ENCODE peak calls at places on chromosomes 4 and X, in six cellular contexts. One of them, this sample, is unnamed.

GRCh38 chrX:68942141-68942540 is 113.3 kb downstream of the EFNB1 start:
- DNase-seq in GM23338: no peak
- DNase-seq in OCI-LY7: no peak
- DNase-seq in dorsolateral prefrontal cortex: no peak
- DNase-seq in endothelial cell of umbilical vein: no peak
- DNase-seq in body of pancreas: peak; percentile 39
- DNase-seq in this sample: no peak

GRCh38 chrX:150329888-150330287 is 33.2 kb upstream of the MAMLD1 start:
- DNase-seq in GM23338: no peak
- DNase-seq in OCI-LY7: no peak
- DNase-seq in dorsolateral prefrontal cortex: no peak
- DNase-seq in endothelial cell of umbilical vein: no peak
- DNase-seq in body of pancreas: no peak
- DNase-seq in this sample: no peak

GRCh38 chr4:117560329-117560728 is 474.0 kb upstream of the NDST3 start:
- DNase-seq in GM23338: peak; percentile 4
- DNase-seq in OCI-LY7: no peak
- DNase-seq in dorsolateral prefrontal cortex: no peak
- DNase-seq in endothelial cell of umbilical vein: peak; percentile 11
- DNase-seq in body of pancreas: no peak
- DNase-seq in this sample: no peak

GRCh38 chr4:128716325-128716724 is 93.2 kb upstream of the JADE1 start:
- DNase-seq in GM23338: no peak
- DNase-seq in OCI-LY7: no peak
- DNase-seq in dorsolateral prefrontal cortex: no peak
- DNase-seq in endothelial cell of umbilical vein: no peak
- DNase-seq in body of pancreas: no peak
- DNase-seq in this sample: peak; percentile 21

GRCh38 chrX:120244735-120245498 is 5.7 kb upstream of the ZBTB33 start:
- DNase-seq in GM23338: peak; percentile 81
- DNase-seq in OCI-LY7: peak; percentile 76
- DNase-seq in dorsolateral prefrontal cortex: peak; percentile 49
- DNase-seq in endothelial cell of umbilical vein: peak; percentile 73
- DNase-seq in body of pancreas: peak; percentile 85
- DNase-seq in this sample: no peak

GRCh38 chrX:35149517-35149916 is 206.9 kb downstream of the FAM47B start:
- DNase-seq in GM23338: no peak
- DNase-seq in OCI-LY7: no peak
- DNase-seq in dorsolateral prefrontal cortex: no peak
- DNase-seq in endothelial cell of umbilical vein: no peak
- DNase-seq in body of pancreas: no peak
- DNase-seq in this sample: no peak

GRCh38 chr4:158036998-158037397 is 135.8 kb downstream of the GASK1B start:
- DNase-seq in GM23338: no peak
- DNase-seq in OCI-LY7: no peak
- DNase-seq in dorsolateral prefrontal cortex: no peak
- DNase-seq in endothelial cell of umbilical vein: no peak
- DNase-seq in body of pancreas: no peak
- DNase-seq in this sample: no peak

GRCh38 chr4:180310616-180311015 is 1932.6 kb upstream of the TENM3 start:
- DNase-seq in GM23338: no peak
- DNase-seq in OCI-LY7: no peak
- DNase-seq in dorsolateral prefrontal cortex: no peak
- DNase-seq in endothelial cell of umbilical vein: no peak
- DNase-seq in body of pancreas: no peak
- DNase-seq in this sample: no peak

GRCh38 chrX:130874751-130875150 is 28.3 kb downstream of the ENOX2 start:
- DNase-seq in GM23338: no peak
- DNase-seq in OCI-LY7: no peak
- DNase-seq in dorsolateral prefrontal cortex: no peak
- DNase-seq in endothelial cell of umbilical vein: no peak
- DNase-seq in body of pancreas: no peak
- DNase-seq in this sample: no peak

GRCh38 chr4:72569719-72570235 is 756 bp upstream of the ADAMTS3 start:
- DNase-seq in GM23338: no peak
- DNase-seq in OCI-LY7: no peak
- DNase-seq in dorsolateral prefrontal cortex: no peak
- DNase-seq in endothelial cell of umbilical vein: peak; percentile 1
- DNase-seq in body of pancreas: no peak
- DNase-seq in this sample: no peak

GRCh38 chr4:4406455-4407298 is 19.8 kb downstream of the NSG1 start:
- DNase-seq in GM23338: no peak
- DNase-seq in OCI-LY7: no peak
- DNase-seq in dorsolateral prefrontal cortex: no peak
- DNase-seq in endothelial cell of umbilical vein: no peak
- DNase-seq in body of pancreas: no peak
- DNase-seq in this sample: no peak

GRCh38 chr4:24791043-24791442 is 4.3 kb upstream of the SOD3 start:
- DNase-seq in GM23338: no peak
- DNase-seq in OCI-LY7: no peak
- DNase-seq in dorsolateral prefrontal cortex: no peak
- DNase-seq in endothelial cell of umbilical vein: no peak
- DNase-seq in body of pancreas: no peak
- DNase-seq in this sample: no peak

GRCh38 chrX:7147431-7147977 is at the start of gene STS:
- DNase-seq in GM23338: peak; percentile 29
- DNase-seq in OCI-LY7: peak; percentile 63
- DNase-seq in dorsolateral prefrontal cortex: peak; percentile 55
- DNase-seq in endothelial cell of umbilical vein: peak; percentile 11
- DNase-seq in body of pancreas: peak; percentile 22
- DNase-seq in this sample: no peak

GRCh38 chr4:87783781-87784180 is 15.6 kb upstream of the IBSP start:
- DNase-seq in GM23338: no peak
- DNase-seq in OCI-LY7: no peak
- DNase-seq in dorsolateral prefrontal cortex: no peak
- DNase-seq in endothelial cell of umbilical vein: no peak
- DNase-seq in body of pancreas: no peak
- DNase-seq in this sample: no peak

GRCh38 chrX:112789931-112790330 is 50.7 kb downstream of the AMOT start:
- DNase-seq in GM23338: no peak
- DNase-seq in OCI-LY7: no peak
- DNase-seq in dorsolateral prefrontal cortex: no peak
- DNase-seq in endothelial cell of umbilical vein: no peak
- DNase-seq in body of pancreas: no peak
- DNase-seq in this sample: no peak

GRCh38 chr4:38381788-38382187 is 282.2 kb upstream of the KLF3 start:
- DNase-seq in GM23338: no peak
- DNase-seq in OCI-LY7: no peak
- DNase-seq in dorsolateral prefrontal cortex: no peak
- DNase-seq in endothelial cell of umbilical vein: no peak
- DNase-seq in body of pancreas: no peak
- DNase-seq in this sample: no peak

GRCh38 chr4:11367371-11367770 is 61.3 kb downstream of the HS3ST1 start:
- DNase-seq in GM23338: no peak
- DNase-seq in OCI-LY7: no peak
- DNase-seq in dorsolateral prefrontal cortex: peak; percentile 69
- DNase-seq in endothelial cell of umbilical vein: peak; percentile 7
- DNase-seq in body of pancreas: peak; percentile 24
- DNase-seq in this sample: no peak

GRCh38 chrX:33207056-33207455 is 4.3 kb downstream of the DMD start:
- DNase-seq in GM23338: no peak
- DNase-seq in OCI-LY7: no peak
- DNase-seq in dorsolateral prefrontal cortex: no peak
- DNase-seq in endothelial cell of umbilical vein: peak; percentile 47
- DNase-seq in body of pancreas: no peak
- DNase-seq in this sample: no peak
- H3K4me3 ChIP-seq in GM23338: no peak overlapping the region
- H3K4me3 ChIP-seq in OCI-LY7: no peak overlapping the region
- H3K4me3 ChIP-seq in dorsolateral prefrontal cortex: no peak overlapping the region
- H3K4me3 ChIP-seq in endothelial cell of umbilical vein: no peak overlapping the region
- H3K4me3 ChIP-seq in body of pancreas: no peak overlapping the region
- H3K4me3 ChIP-seq in this sample: no peak overlapping the region

DNA sequence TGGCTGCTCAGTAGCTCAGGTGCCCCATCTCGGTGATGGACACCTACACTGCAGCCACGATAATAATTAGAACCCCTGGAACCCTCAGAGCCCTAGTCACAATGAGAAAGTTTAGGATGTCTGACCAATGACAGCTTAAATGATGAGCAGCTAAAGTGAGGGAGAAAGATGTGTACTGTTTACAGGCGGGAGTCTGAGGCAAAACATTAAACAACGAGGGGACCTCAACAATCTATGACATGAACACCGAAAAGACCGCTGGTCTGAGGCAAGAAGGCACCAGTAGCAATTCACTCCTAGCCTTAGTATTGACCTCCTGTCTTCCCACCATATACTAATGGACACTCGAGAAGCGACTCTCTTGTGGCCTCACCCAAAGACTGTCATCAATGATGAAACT is 369.5 kb upstream of the SMIM31 start:
- DNase-seq in GM23338: no peak
- DNase-seq in OCI-LY7: no peak
- DNase-seq in dorsolateral prefrontal cortex: no peak
- DNase-seq in endothelial cell of umbilical vein: no peak
- DNase-seq in body of pancreas: no peak
- DNase-seq in this sample: no peak
- H3K4me3 ChIP-seq in GM23338: peak overlapping the region; percentile 85
- H3K4me3 ChIP-seq in OCI-LY7: no peak overlapping the region
- H3K4me3 ChIP-seq in dorsolateral prefrontal cortex: peak overlapping the region; percentile 61
- H3K4me3 ChIP-seq in endothelial cell of umbilical vein: no peak overlapping the region
- H3K4me3 ChIP-seq in body of pancreas: no peak overlapping the region
- H3K4me3 ChIP-seq in this sample: no peak overlapping the region

GRCh38 chr4:68129793-68130192 is at the start of gene TMPRSS11F:
- DNase-seq in GM23338: peak; percentile 36
- DNase-seq in OCI-LY7: no peak
- DNase-seq in dorsolateral prefrontal cortex: no peak
- DNase-seq in endothelial cell of umbilical vein: no peak
- DNase-seq in body of pancreas: no peak
- DNase-seq in this sample: no peak
- H3K4me3 ChIP-seq in GM23338: no peak within 1 kb of the TSS
- H3K4me3 ChIP-seq in OCI-LY7: no peak within 1 kb of the TSS
- H3K4me3 ChIP-seq in dorsolateral prefrontal cortex: no peak within 1 kb of the TSS
- H3K4me3 ChIP-seq in endothelial cell of umbilical vein: no peak within 1 kb of the TSS
- H3K4me3 ChIP-seq in body of pancreas: no peak within 1 kb of the TSS
- H3K4me3 ChIP-seq in this sample: no peak within 1 kb of the TSS

GRCh38 chrX:57655065-57655464 is 25.0 kb downstream of the NLRP2B start:
- DNase-seq in GM23338: no peak
- DNase-seq in OCI-LY7: no peak
- DNase-seq in dorsolateral prefrontal cortex: no peak
- DNase-seq in endothelial cell of umbilical vein: no peak
- DNase-seq in body of pancreas: no peak
- DNase-seq in this sample: no peak
- H3K4me3 ChIP-seq in GM23338: no peak overlapping the region
- H3K4me3 ChIP-seq in OCI-LY7: no peak overlapping the region
- H3K4me3 ChIP-seq in dorsolateral prefrontal cortex: no peak overlapping the region
- H3K4me3 ChIP-seq in endothelial cell of umbilical vein: no peak overlapping the region
- H3K4me3 ChIP-seq in body of pancreas: no peak overlapping the region
- H3K4me3 ChIP-seq in this sample: no peak overlapping the region

GRCh38 chr4:40058854-40059253 is 2.2 kb downstream of the N4BP2 start:
- DNase-seq in GM23338: no peak
- DNase-seq in OCI-LY7: no peak
- DNase-seq in dorsolateral prefrontal cortex: no peak
- DNase-seq in endothelial cell of umbilical vein: no peak
- DNase-seq in body of pancreas: no peak
- DNase-seq in this sample: no peak
- H3K4me3 ChIP-seq in GM23338: peak overlapping the region; percentile 80
- H3K4me3 ChIP-seq in OCI-LY7: peak overlapping the region; percentile 79
- H3K4me3 ChIP-seq in dorsolateral prefrontal cortex: no peak overlapping the region
- H3K4me3 ChIP-seq in endothelial cell of umbilical vein: no peak overlapping the region
- H3K4me3 ChIP-seq in body of pancreas: no peak overlapping the region
- H3K4me3 ChIP-seq in this sample: no peak overlapping the region

GRCh38 chr4:154490589-154491340 is 834 bp downstream of the DCHS2 start:
- DNase-seq in GM23338: peak; percentile 57
- DNase-seq in OCI-LY7: no peak
- DNase-seq in dorsolateral prefrontal cortex: no peak
- DNase-seq in endothelial cell of umbilical vein: no peak
- DNase-seq in body of pancreas: no peak
- DNase-seq in this sample: no peak

GRCh38 chr4:154491341-154491679 is 289 bp downstream of the DCHS2 start:
- DNase-seq in GM23338: peak; percentile 67
- DNase-seq in OCI-LY7: no peak
- DNase-seq in dorsolateral prefrontal cortex: no peak
- DNase-seq in endothelial cell of umbilical vein: no peak
- DNase-seq in body of pancreas: no peak
- DNase-seq in this sample: no peak

GRCh38 chr4:154490261-154490588 is 1.4 kb downstream of the DCHS2 start:
- DNase-seq in GM23338: peak; percentile 67
- DNase-seq in OCI-LY7: no peak
- DNase-seq in dorsolateral prefrontal cortex: no peak
- DNase-seq in endothelial cell of umbilical vein: no peak
- DNase-seq in body of pancreas: no peak
- DNase-seq in this sample: no peak

GRCh38 chr4:154491731-154492249 is at the start of gene DCHS2:
- DNase-seq in GM23338: peak; percentile 80
- DNase-seq in OCI-LY7: no peak
- DNase-seq in dorsolateral prefrontal cortex: no peak
- DNase-seq in endothelial cell of umbilical vein: no peak
- DNase-seq in body of pancreas: peak; percentile 16
- DNase-seq in this sample: no peak

GRCh38 chr4:154492288-154492687 is 689 bp upstream of the DCHS2 start:
- DNase-seq in GM23338: peak; percentile 33
- DNase-seq in OCI-LY7: no peak
- DNase-seq in dorsolateral prefrontal cortex: no peak
- DNase-seq in endothelial cell of umbilical vein: no peak
- DNase-seq in body of pancreas: no peak
- DNase-seq in this sample: no peak
- H3K4me3 ChIP-seq in GM23338: peak overlapping the region; percentile 79
- H3K4me3 ChIP-seq in OCI-LY7: no peak overlapping the region
- H3K4me3 ChIP-seq in dorsolateral prefrontal cortex: no peak overlapping the region
- H3K4me3 ChIP-seq in endothelial cell of umbilical vein: no peak overlapping the region
- H3K4me3 ChIP-seq in body of pancreas: no peak overlapping the region
- H3K4me3 ChIP-seq in this sample: no peak overlapping the region

DNA sequence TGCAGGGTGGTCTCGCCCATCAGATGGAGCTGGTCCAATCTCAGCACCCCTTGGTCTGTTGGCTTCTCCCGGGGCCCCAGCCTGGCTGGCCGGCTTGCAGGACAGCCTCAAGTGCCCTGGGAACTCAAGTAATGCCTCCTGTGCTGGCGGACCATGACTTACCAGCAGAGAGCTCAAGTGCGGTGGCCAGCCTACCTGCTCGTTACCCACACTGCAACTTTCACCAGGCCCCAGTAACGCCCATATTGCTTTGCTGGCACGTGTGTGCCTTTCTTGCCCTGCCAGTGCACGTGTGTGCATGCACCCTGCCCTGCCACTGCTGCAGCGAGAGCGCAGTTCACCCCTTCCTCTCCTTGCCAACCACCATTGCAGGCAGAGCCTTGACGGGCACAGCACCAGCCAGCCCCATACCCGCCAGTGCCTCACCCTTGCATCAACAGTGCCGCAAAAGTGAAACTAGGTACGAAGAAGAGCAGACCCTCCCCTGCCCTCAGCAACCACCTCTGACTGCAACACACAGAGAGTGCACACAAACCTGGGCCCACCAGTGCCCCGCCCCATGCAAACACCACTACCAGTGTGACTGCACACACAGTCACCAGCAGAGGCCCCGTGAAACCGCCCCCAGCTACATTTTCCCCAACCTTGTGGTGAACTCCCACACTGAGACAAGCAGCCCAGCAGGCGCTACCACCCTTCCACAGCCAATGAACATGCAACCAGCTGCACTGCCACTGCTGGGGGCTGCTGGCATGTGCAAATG is 88.9 kb upstream of the POU3F4 start:
- DNase-seq in GM23338: no peak
- DNase-seq in OCI-LY7: no peak
- DNase-seq in dorsolateral prefrontal cortex: no peak
- DNase-seq in endothelial cell of umbilical vein: no peak
- DNase-seq in body of pancreas: no peak
- DNase-seq in this sample: no peak
- H3K4me3 ChIP-seq in GM23338: no peak overlapping the region
- H3K4me3 ChIP-seq in OCI-LY7: no peak overlapping the region
- H3K4me3 ChIP-seq in dorsolateral prefrontal cortex: no peak overlapping the region
- H3K4me3 ChIP-seq in endothelial cell of umbilical vein: no peak overlapping the region
- H3K4me3 ChIP-seq in body of pancreas: no peak overlapping the region
- H3K4me3 ChIP-seq in this sample: no peak overlapping the region

GRCh38 chrX:45807572-45808425 is 607.1 kb upstream of the DIPK2B start:
- DNase-seq in GM23338: peak; percentile 44
- DNase-seq in OCI-LY7: no peak
- DNase-seq in dorsolateral prefrontal cortex: no peak
- DNase-seq in endothelial cell of umbilical vein: peak; percentile 71
- DNase-seq in body of pancreas: no peak
- DNase-seq in this sample: no peak
- H3K4me3 ChIP-seq in GM23338: no peak overlapping the region
- H3K4me3 ChIP-seq in OCI-LY7: no peak overlapping the region
- H3K4me3 ChIP-seq in dorsolateral prefrontal cortex: no peak overlapping the region
- H3K4me3 ChIP-seq in endothelial cell of umbilical vein: peak overlapping the region; percentile 65
- H3K4me3 ChIP-seq in body of pancreas: no peak overlapping the region
- H3K4me3 ChIP-seq in this sample: no peak overlapping the region

This sample was measured in BJ.